ENCODE peak calls at places on chromosomes 12 and 14, in four cellular contexts. One of them, this sample, is unnamed.

GRCh38 chr12:120347766-120348165 is 20.2 kb upstream of the PLA2G1B start:
- DNase-seq in GM12878: no peak
- DNase-seq in K562: no peak
- DNase-seq in HL-60: no peak
- DNase-seq in this sample: no peak

GRCh38 chr14:101927859-101928258 is 36.5 kb upstream of the DYNC1H1 start:
- DNase-seq in K562: peak; percentile 89
- DNase-seq in GM12878: no peak
- DNase-seq in HL-60: peak; percentile 22
- DNase-seq in this sample: no peak

GRCh38 chr12:34347367-34347766 is 325.1 kb downstream of the ALG10 start:
- DNase-seq in K562: peak; percentile 84
- DNase-seq in HL-60: no peak
- DNase-seq in GM12878: no peak
- DNase-seq in this sample: no peak

GRCh38 chr12:42180990-42181611 is 36.4 kb upstream of the GXYLT1 start:
- DNase-seq in HL-60: peak; percentile 74
- DNase-seq in GM12878: no peak
- DNase-seq in K562: no peak
- DNase-seq in this sample: no peak

GRCh38 chr12:79681008-79681590 is 9.7 kb downstream of the PAWR start:
- DNase-seq in HL-60: no peak
- DNase-seq in GM12878: no peak
- DNase-seq in K562: no peak
- DNase-seq in this sample: no peak

GRCh38 chr14:89899917-89900680 is 54.4 kb downstream of the EFCAB11 start:
- DNase-seq in HL-60: no peak
- DNase-seq in K562: peak; percentile 4
- DNase-seq in GM12878: no peak
- DNase-seq in this sample: peak; percentile 6

GRCh38 chr14:21924479-21924878 is 250.9 kb upstream of the OR4E1 start:
- DNase-seq in HL-60: peak; percentile 27
- DNase-seq in K562: no peak
- DNase-seq in GM12878: peak; percentile 4
- DNase-seq in this sample: no peak

GRCh38 chr12:29346764-29347421 is 34.1 kb downstream of the ERGIC2 start:
- DNase-seq in GM12878: no peak
- DNase-seq in K562: no peak
- DNase-seq in HL-60: no peak
- DNase-seq in this sample: no peak

GRCh38 chr14:31391977-31392503 is 28.3 kb downstream of the HEATR5A start:
- DNase-seq in K562: no peak
- DNase-seq in GM12878: no peak
- DNase-seq in HL-60: no peak
- DNase-seq in this sample: no peak

GRCh38 chr14:31389947-31390346 is 30.4 kb downstream of the HEATR5A start:
- DNase-seq in HL-60: no peak
- DNase-seq in K562: no peak
- DNase-seq in GM12878: no peak
- DNase-seq in this sample: no peak

GRCh38 chr14:31395119-31395518 is 25.2 kb downstream of the HEATR5A start:
- DNase-seq in K562: no peak
- DNase-seq in GM12878: no peak
- DNase-seq in HL-60: no peak
- DNase-seq in this sample: no peak

GRCh38 chr14:31388687-31389413 is 31.5 kb downstream of the HEATR5A start:
- DNase-seq in K562: no peak
- DNase-seq in HL-60: no peak
- DNase-seq in GM12878: no peak
- DNase-seq in this sample: no peak

DNA sequence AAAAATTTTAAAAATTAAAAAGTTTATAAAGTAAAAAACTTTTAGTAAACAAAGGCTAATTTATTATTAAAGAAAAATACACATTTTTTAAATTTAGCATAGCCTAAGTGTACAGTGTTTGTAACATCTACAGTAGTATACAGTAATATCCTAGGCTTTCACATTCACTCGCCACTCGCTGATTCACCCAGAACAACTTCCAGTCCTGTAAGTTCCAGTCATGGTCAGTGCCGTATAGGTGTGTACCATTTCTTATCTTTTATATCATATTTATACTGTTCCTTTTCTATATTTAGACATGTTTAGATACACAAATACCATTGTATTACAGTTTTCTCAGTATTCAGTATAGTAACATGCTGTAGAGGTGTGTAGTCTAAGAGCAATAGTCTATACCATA is 28.9 kb downstream of the HEATR5A start:
- DNase-seq in HL-60: no peak
- DNase-seq in GM12878: no peak
- DNase-seq in K562: no peak
- DNase-seq in this sample: no peak
- TF ChIP-seq POLR2AphosphoS5 in HL-60: no peak
- TF ChIP-seq POLR2AphosphoS5 in GM12878: no peak
- TF ChIP-seq POLR2AphosphoS5 in K562: no peak
- TF ChIP-seq POLR2AphosphoS5 in this sample: no peak

GRCh38 chr12:94261781-94262180 is 113.4 kb downstream of the PLXNC1 start:
- DNase-seq in GM12878: no peak
- DNase-seq in K562: no peak
- DNase-seq in HL-60: no peak
- DNase-seq in this sample: no peak

GRCh38 chr12:94261119-94261518 is 112.7 kb downstream of the PLXNC1 start:
- DNase-seq in K562: no peak
- DNase-seq in GM12878: no peak
- DNase-seq in HL-60: no peak
- DNase-seq in this sample: no peak

GRCh38 chr12:94263905-94264655 is 115.7 kb downstream of the PLXNC1 start:
- DNase-seq in HL-60: peak; percentile 65
- DNase-seq in K562: no peak
- DNase-seq in GM12878: no peak
- DNase-seq in this sample: no peak

GRCh38 chr12:94262228-94263010 is 114.0 kb downstream of the PLXNC1 start:
- DNase-seq in GM12878: no peak
- DNase-seq in K562: peak; percentile 63
- DNase-seq in HL-60: peak; percentile 74
- DNase-seq in this sample: peak; percentile 37

DNA sequence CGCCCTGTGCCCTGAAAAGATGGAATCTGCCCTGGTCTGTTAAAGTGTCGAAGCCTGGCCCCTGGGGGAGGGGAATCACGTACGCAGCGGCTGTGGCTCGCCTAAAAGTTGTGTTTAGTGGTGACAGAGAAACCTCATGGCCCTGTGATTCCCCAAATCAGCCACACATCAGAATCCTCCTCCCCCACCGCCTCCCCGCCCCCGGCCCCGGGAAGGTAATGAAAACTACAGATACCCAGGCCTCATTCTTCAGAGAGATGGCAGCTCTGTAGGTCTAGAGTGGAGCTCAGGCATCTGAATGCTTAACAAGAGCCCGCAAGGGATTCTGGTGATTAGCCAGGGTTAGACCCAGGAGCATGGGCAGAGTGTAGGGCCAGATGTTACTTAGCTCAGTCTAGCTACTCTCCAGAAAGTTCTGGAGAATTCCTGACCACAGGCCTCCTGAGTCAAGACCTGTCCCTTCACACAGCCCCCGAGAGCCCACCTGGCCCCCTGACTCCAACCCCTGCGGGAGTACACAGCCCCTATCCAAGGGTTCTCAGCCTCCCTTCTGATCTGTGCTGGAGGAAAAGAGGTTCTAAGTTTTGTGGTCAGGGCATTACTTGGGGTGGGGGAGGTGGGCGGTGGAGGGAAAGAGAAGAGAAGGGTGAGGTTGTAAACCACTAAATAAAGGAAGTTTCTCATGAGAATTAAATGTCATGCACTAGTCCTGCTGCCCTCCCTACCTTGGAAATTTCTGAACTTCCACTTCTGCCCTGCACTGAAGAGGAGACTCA is 114.8 kb downstream of the PLXNC1 start:
- DNase-seq in K562: peak; percentile 20
- DNase-seq in GM12878: peak; percentile 76
- DNase-seq in HL-60: peak; percentile 87
- DNase-seq in this sample: no peak
- TF ChIP-seq SPI1 in K562: no peak
- TF ChIP-seq SPI1 in GM12878: no peak
- TF ChIP-seq SPI1 in HL-60: peak; percentile 62
- TF ChIP-seq SPI1 in this sample: no peak

GRCh38 chr12:48880647-48881046 is 15.0 kb upstream of the RND1 start:
- DNase-seq in HL-60: no peak
- DNase-seq in GM12878: no peak
- DNase-seq in K562: no peak
- DNase-seq in this sample: no peak
- TF ChIP-seq POLR2AphosphoS5 in HL-60: no peak
- TF ChIP-seq POLR2AphosphoS5 in GM12878: no peak
- TF ChIP-seq POLR2AphosphoS5 in K562: no peak
- TF ChIP-seq POLR2AphosphoS5 in this sample: no peak

GRCh38 chr14:105064721-105065143 is 498 bp downstream of the GPR132 start:
- DNase-seq in HL-60: peak; percentile 87
- DNase-seq in GM12878: no peak
- DNase-seq in K562: no peak
- DNase-seq in this sample: no peak
- TF ChIP-seq SPI1 in HL-60: no peak
- TF ChIP-seq SPI1 in GM12878: no peak
- TF ChIP-seq SPI1 in K562: no peak
- TF ChIP-seq SPI1 in this sample: no peak

DNA sequence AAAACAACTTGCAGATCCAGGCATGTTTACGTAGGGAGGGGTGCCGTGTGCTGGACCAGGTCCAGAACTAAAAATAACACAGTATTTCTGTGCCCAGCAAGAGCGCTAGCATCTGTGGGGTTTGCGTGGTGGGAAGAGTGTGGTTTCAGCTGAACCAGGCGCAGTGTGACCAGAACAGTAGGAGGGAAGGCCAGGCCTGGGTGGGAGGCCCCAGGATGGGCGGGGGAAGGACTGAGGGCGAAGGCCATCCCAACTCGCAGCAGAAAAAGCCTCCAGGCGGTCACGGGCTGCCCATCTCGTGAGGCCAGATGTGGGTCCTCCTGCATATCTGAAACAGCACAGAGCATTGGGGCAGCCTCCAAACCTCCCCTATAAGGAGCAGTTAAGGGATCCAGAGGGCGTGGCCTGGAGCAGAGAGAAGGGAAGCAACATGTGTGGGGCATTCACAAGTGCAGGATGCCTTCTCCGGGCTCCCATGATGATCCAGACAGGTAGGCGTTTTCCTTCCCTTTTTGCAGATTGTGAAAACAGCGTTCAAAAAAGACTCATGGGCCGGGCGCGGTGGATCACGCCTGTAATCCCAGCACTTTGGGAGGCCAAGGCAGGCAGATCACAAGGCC is 17.8 kb upstream of the CD9 start:
- DNase-seq in K562: peak; percentile 23
- DNase-seq in GM12878: no peak
- DNase-seq in HL-60: no peak
- DNase-seq in this sample: no peak
- TF ChIP-seq POLR2AphosphoS5 in K562: no peak
- TF ChIP-seq POLR2AphosphoS5 in GM12878: no peak
- TF ChIP-seq POLR2AphosphoS5 in HL-60: no peak
- TF ChIP-seq POLR2AphosphoS5 in this sample: no peak

DNA sequence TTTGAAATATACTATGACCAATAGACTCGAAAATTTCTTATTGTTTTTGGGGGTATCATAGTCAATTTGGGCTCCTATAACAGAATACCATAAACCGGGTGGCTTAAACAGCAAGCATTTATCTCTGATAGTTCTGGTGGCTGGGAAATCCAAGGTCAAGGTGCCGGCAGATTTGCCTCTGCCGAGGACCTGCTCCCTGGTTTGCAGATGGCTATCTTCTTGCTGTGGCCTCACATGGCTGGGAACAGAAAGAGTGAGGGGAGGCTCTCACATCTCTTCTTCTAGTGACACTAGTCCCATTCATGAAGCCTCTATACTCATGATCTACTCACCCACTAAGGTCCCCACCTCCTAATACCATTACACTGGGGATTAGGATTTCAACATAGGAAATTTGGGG is 70.7 kb downstream of the BORCS5 start:
- DNase-seq in HL-60: no peak
- DNase-seq in GM12878: no peak
- DNase-seq in K562: no peak
- DNase-seq in this sample: no peak
- TF ChIP-seq SPI1 in HL-60: no peak
- TF ChIP-seq SPI1 in GM12878: no peak
- TF ChIP-seq SPI1 in K562: no peak
- TF ChIP-seq SPI1 in this sample: no peak

GRCh38 chr14:50001146-50001998 is 108.5 kb downstream of the ARF6 start:
- DNase-seq in GM12878: no peak
- DNase-seq in HL-60: peak; percentile 51
- DNase-seq in K562: peak; percentile 58
- DNase-seq in this sample: peak; percentile 45
- TF ChIP-seq POLR2AphosphoS5 in GM12878: no peak
- TF ChIP-seq POLR2AphosphoS5 in HL-60: no peak
- TF ChIP-seq POLR2AphosphoS5 in K562: no peak
- TF ChIP-seq POLR2AphosphoS5 in this sample: peak; percentile 65

DNA sequence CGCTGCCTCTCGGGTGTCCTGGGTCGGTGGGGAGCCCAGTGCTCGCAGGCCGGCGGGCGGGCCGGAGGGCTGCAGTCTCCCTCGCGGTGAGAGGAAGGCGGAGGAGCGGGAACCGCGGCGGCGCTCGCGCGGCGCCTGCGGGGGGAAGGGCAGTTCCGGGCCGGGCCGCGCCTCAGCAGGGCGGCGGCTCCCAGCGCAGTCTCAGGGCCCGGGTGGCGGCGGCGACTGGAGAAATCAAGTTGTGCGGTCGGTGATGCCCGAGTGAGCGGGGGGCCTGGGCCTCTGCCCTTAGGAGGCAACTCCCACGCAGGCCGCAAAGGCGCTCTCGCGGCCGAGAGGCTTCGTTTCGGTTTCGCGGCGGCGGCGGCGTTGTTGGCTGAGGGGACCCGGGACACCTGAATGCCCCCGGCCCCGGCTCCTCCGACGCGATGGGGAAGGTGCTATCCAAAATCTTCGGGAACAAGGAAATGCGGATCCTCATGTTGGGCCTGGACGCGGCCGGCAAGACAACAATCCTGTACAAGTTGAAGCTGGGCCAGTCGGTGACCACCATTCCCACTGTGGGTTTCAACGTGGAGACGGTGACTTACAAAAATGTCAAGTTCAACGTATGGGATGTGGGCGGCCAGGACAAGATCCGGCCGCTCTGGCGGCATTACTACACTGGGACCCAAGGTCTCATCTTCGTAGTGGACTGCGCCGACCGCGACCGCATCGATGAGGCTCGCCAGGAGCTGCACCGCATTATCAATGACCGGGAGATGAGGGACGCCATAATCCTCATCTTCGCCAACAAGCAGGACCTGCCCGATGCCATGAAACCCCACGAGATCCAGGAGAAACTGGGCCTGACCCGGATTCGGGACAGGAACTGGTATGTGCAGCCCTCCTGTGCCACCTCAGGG is 679 bp downstream of the ARF6 start:
- DNase-seq in K562: peak; percentile 74
- DNase-seq in HL-60: peak; percentile 55
- DNase-seq in GM12878: no peak
- DNase-seq in this sample: peak; percentile 59
- TF ChIP-seq SPI1 in K562: no peak
- TF ChIP-seq SPI1 in HL-60: no peak
- TF ChIP-seq SPI1 in GM12878: no peak
- TF ChIP-seq SPI1 in this sample: no peak